ENCODE peak calls at places on chromosomes 3 and 15, in four cellular contexts. M is Peyer's patch; I is CD4-positive, alpha-beta T cell; Y is Panc1. L is an unnamed sample.

GRCh38 chr3:159619341-159619885 is 369.2 kb upstream of the IL12A start:
- DNase-seq in M (no peak), I (no peak), Y (no peak), L (no peak)

GRCh38 chr3:69821133-69821532 is 81.9 kb downstream of the MITF start:
- DNase-seq in M (no peak), I (no peak), Y (no peak), L (no peak)

GRCh38 chr3:42735609-42736008 is 33.0 kb upstream of the HHATL start:
- DNase-seq in M (no peak), I (no peak), Y (no peak), L (no peak)

GRCh38 chr3:191316876-191317603 is 12.2 kb upstream of the CCDC50 start:
- DNase-seq in M (no peak), I (no peak), Y (no peak), L (no peak)

GRCh38 chr3:28716939-28717338 is 368.3 kb upstream of the AZI2 start:
- DNase-seq in M (no peak), I (no peak), Y (no peak), L (no peak)

GRCh38 chr3:94159062-94159726 is 96.3 kb downstream of the NSUN3 start:
- DNase-seq in M (no peak), I (no peak), Y (no peak), L (no peak)

GRCh38 chr15:101477851-101478353 is 11.6 kb downstream of the PCSK6 start:
- DNase-seq in M (no peak), I (no peak), Y (no peak), L (no peak)

GRCh38 chr3:77320514-77320913 is 280.6 kb downstream of the ROBO2 start:
- DNase-seq in M (no peak), I (no peak), Y (no peak), L (no peak)

GRCh38 chr3:33597257-33597689 is 120.8 kb downstream of the CLASP2 start:
- DNase-seq in M (no peak), I (no peak), Y (no peak), L (no peak)

GRCh38 chr3:109548192-109548938 is 211.0 kb upstream of the DPPA4 start:
- DNase-seq in M (no peak), I (no peak), Y (no peak), L (no peak)

GRCh38 chr3:146160233-146160963 is 586 bp downstream of the PLOD2 start:
- DNase-seq in M (no peak), I (no peak), Y (no peak), L (no peak)

GRCh38 chr3:131778526-131778925 is 256.3 kb downstream of the CPNE4 start:
- DNase-seq in M (no peak), I (no peak), Y (no peak), L (no peak)

GRCh38 chr3:102259636-102260035 is 175.2 kb upstream of the ZPLD1 start:
- DNase-seq in M (no peak), I (no peak), Y (no peak), L (no peak)

GRCh38 chr3:128081846-128082245 is 29.6 kb downstream of the SEC61A1 start:
- DNase-seq in M (no peak), I (no peak), Y (no peak), L (no peak)

GRCh38 chr3:114839476-114839875 is 307.6 kb downstream of the ZBTB20 start:
- DNase-seq in M (no peak), I (no peak), Y (no peak), L (no peak)

GRCh38 chr3:71713041-71713440 is 12.2 kb downstream of the EIF4E3 start:
- DNase-seq in M (no peak), I (no peak), Y (no peak), L (no peak)

GRCh38 chr3:23495507-23495906 is 292.4 kb downstream of the UBE2E2 start:
- DNase-seq in M (no peak), I (no peak), Y (no peak), L (no peak)

GRCh38 chr3:174186339-174186984 is 672.7 kb upstream of the NAALADL2 start:
- DNase-seq in M (no peak), I (no peak), Y (no peak), L (no peak)

GRCh38 chr3:53354945-53355498 is 7.7 kb upstream of the DCP1A start:
- DNase-seq in M (no peak), I (no peak), Y (no peak), L (no peak)

GRCh38 chr3:129343643-129344360 is 65.1 kb downstream of the HMCES start:
- DNase-seq in M (no peak), I (no peak), Y (no peak), L (peak; percentile 39)

GRCh38 chr15:77076325-77076915 is 5.5 kb upstream of the TSPAN3 start:
- DNase-seq in M (no peak), I (no peak), Y (no peak), L (no peak)

GRCh38 chr3:9542182-9542581 is 11.4 kb downstream of the LHFPL4 start:
- DNase-seq in M (no peak), I (no peak), Y (no peak), L (no peak)

GRCh38 chr3:55937301-55937700 is 450.2 kb upstream of the WNT5A start:
- DNase-seq in M (no peak), I (no peak), Y (no peak), L (no peak)

GRCh38 chr15:48144889-48145288 is 24.1 kb downstream of the SLC24A5 start:
- DNase-seq in M (no peak), I (no peak), Y (no peak), L (no peak)

GRCh38 chr3:50623840-50624474 is 7.0 kb downstream of the MAPKAPK3 start:
- DNase-seq in M (peak; percentile 29), I (no peak), Y (no peak), L (no peak)

GRCh38 chr3:53941945-53942344 is 50.3 kb upstream of the SELENOK start:
- DNase-seq in M (no peak), I (no peak), Y (no peak), L (no peak)

GRCh38 chr3:190359813-190360212 is 28.1 kb upstream of the CLDN16 start:
- DNase-seq in M (no peak), I (no peak), Y (no peak), L (no peak)

GRCh38 chr3:109115451-109115850 is 2.5 kb downstream of the MORC1 start:
- DNase-seq in M (no peak), I (no peak), Y (no peak), L (no peak)

GRCh38 chr3:72996121-72996472 is 514 bp upstream of the PPP4R2 start:
- DNase-seq in M (peak; percentile 25), I (no peak), Y (no peak), L (no peak)

GRCh38 chr3:72998489-72998888 is 1.9 kb downstream of the PPP4R2 start:
- DNase-seq in M (no peak), I (no peak), Y (no peak), L (no peak)

GRCh38 chr3:72997421-72997961 is 880 bp downstream of the PPP4R2 start:
- DNase-seq in M (peak; percentile 18), I (peak; percentile 1), Y (no peak), L (peak; percentile 19)

GRCh38 chr3:72995337-72995736 is 1.3 kb upstream of the PPP4R2 start:
- DNase-seq in M (no peak), I (no peak), Y (no peak), L (no peak)

DNA sequence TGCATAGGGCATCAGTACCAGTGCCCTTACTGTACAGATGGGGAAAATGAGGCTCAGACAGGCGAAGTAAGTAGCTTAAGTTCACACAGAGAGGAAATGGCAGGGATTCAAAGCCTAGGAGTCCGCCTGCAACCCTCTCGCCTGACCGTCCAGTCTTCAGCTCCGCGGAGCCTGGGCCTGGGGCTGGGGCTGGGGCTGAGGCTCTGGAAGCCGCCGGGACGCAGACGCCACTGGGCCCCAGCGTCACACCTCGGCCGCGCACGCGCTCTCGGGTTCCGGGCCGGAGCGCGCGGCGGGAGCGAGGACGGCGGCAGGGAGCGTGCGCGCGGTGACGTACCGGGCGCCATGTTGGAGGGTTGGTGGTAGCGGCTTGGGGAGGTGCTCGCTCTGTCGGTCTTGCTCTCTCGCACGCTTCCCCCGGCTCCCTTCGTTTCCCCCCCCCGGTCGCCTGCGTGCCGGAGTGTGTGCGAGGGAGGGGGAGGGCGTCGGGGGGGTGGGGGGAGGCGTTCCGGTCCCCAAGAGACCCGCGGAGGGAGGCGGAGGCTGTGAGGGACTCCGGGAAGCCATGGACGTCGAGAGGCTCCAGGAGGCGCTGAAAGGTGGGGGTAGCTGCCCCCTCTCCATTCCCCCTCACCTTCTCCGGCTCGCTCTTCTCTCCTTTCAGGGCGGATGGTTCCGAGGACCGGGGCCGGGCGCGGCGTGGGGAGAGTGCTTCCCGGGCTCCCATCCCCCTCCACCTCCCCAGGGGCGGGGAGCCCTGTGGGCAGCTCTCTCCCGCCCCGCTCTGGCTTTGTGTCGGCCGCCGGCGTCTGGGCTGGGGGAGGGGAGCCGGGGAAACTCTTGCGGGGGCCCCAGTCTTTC is at the start of gene PPP4R2:
- DNase-seq in M (peak; percentile 81), I (peak; percentile 83), Y (no peak), L (peak; percentile 96)
- TF ChIP-seq CTCF in M (no peak), I (no peak), Y (no peak), L (no peak)

DNA sequence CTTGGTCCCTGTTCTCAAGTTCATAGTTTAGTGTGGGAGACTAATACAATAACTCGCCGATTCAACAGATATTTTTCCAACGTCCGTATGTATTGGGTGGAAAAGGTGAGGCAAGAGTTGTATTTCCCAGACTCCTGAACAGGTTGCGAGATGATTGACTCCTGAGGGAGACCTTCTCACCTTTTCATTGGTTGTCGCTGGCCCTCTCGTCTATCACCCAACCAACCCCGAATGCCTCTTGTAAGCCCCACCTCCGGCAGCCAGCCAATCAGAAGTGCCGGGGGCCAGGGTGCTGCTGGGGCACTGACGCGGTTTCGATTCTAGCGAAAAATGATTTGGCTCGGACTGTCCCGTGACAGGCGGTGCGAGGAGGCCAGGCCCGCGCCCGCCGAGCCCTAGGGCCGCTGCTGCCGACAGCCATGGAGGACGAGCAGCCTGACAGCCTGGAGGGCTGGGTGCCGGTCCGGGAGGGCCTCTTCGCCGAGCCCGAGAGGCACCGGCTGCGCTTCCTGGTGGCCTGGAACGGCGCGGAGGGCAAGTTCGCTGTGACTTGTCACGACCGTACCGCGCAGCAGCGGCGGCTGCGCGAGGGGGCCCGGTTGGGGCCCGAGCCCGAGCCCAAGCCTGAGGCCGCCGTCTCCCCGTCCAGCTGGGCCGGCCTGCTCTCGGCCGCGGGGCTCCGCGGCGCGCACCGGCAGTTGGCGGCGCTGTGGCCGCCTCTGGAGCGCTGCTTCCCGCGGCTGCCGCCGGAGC is at the start of gene WHAMM:
- DNase-seq in M (peak; percentile 99), I (peak; percentile 90), Y (peak; percentile 93), L (peak; percentile 91)
- TF ChIP-seq CTCF in M (peak; percentile 7), I (no peak), Y (no peak), L (no peak)

GRCh38 chr3:133831966-133832801 is 26.6 kb downstream of the SRPRB start:
- DNase-seq in M (no peak), I (no peak), Y (no peak), L (no peak)
- TF ChIP-seq CTCF in M (no peak), I (no peak), Y (no peak), L (no peak)

GRCh38 chr3:188208751-188209433 is 54.9 kb downstream of the LPP start:
- DNase-seq in M (no peak), I (no peak), Y (no peak), L (no peak)

GRCh38 chr3:188206787-188207186 is 52.8 kb downstream of the LPP start:
- DNase-seq in M (no peak), I (no peak), Y (no peak), L (no peak)

GRCh38 chr3:188207941-188208750 is 54.2 kb downstream of the LPP start:
- DNase-seq in M (no peak), I (no peak), Y (no peak), L (no peak)

GRCh38 chr3:188204516-188204915 is 50.6 kb downstream of the LPP start:
- DNase-seq in M (no peak), I (no peak), Y (no peak), L (no peak)

DNA sequence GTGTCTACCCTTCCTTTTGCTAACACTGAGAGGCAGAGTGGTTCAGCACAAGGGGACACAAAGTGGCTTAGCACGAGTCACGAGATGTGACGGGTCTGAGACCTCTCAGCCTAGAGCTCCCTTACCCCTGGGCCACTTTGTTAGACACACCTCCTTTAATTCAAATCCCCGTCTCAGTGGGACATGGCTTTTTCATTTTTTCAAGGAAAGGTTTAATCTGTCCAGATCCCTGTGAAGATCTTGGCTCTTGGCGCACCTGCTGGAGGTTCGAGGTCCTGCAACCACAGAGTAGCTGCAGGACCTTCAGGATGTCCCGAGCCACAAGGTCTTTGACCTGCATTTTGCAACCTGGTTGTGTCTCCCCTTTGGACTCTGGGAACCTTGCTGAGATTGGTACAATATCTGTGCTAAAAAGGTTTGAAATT is 52.0 kb downstream of the LPP start:
- DNase-seq in M (no peak), I (no peak), Y (no peak), L (no peak)
- TF ChIP-seq CTCF in M (peak; percentile 54), I (no peak), Y (peak; percentile 67), L (no peak)

L was measured in activated B cell treated with CpG ODN at 0.5 μM for 24 hours.